ENCODE peak calls at places on chromosomes 16 and 17, in eight cellular contexts. U is astrocyte, C is DND-41, F is hepatocyte, Y is mammary epithelial cell, P is HCT116, L is fibroblast of lung, X is H1. M is an unnamed sample.

GRCh38 chr16:2022723-2023097 is 3.1 kb downstream of the NPW start:
- DNase-seq in U (peak), C (peak), F (peak), Y (peak), P (no peak), L (peak), X (no peak), M (peak)

GRCh38 chr16:71894229-71894920 is 956 bp upstream of the IST1 start:
- DNase-seq in U (peak), C (peak), F (peak), Y (peak), P (peak), L (peak), X (peak), M (peak)

GRCh38 chr17:57521606-57522435 is 223.3 kb downstream of the CCDC182 start:
- DNase-seq in U (no peak), C (no peak), F (no peak), Y (no peak), P (no peak), L (no peak), X (no peak), M (no peak)

GRCh38 chr17:73228748-73229236 is 32.9 kb downstream of the CPSF4L start:
- DNase-seq in U (peak), C (no peak), F (peak), Y (peak), P (peak), L (peak), X (no peak), M (peak)

GRCh38 chr17:15931394-15931793 is 13.5 kb upstream of the ADORA2B start:
- DNase-seq in U (no peak), C (no peak), F (no peak), Y (no peak), P (no peak), L (no peak), X (no peak), M (no peak)

GRCh38 chr17:47879028-47879585 is 16.9 kb upstream of the SP2 start:
- DNase-seq in U (peak), C (no peak), F (no peak), Y (peak), P (no peak), L (no peak), X (no peak), M (no peak)

GRCh38 chr17:48925251-48925990 is 17.2 kb downstream of the UBE2Z start:
- DNase-seq in U (no peak), C (no peak), F (no peak), Y (no peak), P (no peak), L (no peak), X (no peak), M (no peak)

GRCh38 chr16:68070249-68070725 is 14.9 kb upstream of the NFATC3 start:
- DNase-seq in U (no peak), C (no peak), F (no peak), Y (no peak), P (no peak), L (no peak), X (peak), M (no peak)

GRCh38 chr16:13231365-13231764 is 330.0 kb downstream of the SHISA9 start:
- DNase-seq in U (no peak), C (no peak), F (no peak), Y (no peak), P (no peak), L (no peak), X (no peak), M (no peak)

GRCh38 chr17:28763137-28763799 is 19.5 kb downstream of the TRAF4 start:
- DNase-seq in U (no peak), C (no peak), F (no peak), Y (no peak), P (no peak), L (no peak), X (no peak), M (peak)

GRCh38 chr17:19867654-19868395 is at the start of gene ULK2:
- DNase-seq in U (peak), C (no peak), F (peak), Y (peak), P (peak), L (peak), X (peak), M (peak)

GRCh38 chr17:33945641-33946546 is 309.2 kb upstream of the CCL2 start:
- DNase-seq in U (peak), C (no peak), F (no peak), Y (no peak), P (no peak), L (no peak), X (no peak), M (no peak)

GRCh38 chr16:50696575-50697420 is 3.4 kb downstream of the NOD2 start:
- DNase-seq in U (peak), C (no peak), F (peak), Y (peak), P (peak), L (peak), X (no peak), M (peak)

GRCh38 chr16:25279491-25279890 is 21.8 kb upstream of the ZKSCAN2 start:
- DNase-seq in U (no peak), C (no peak), F (no peak), Y (peak), P (no peak), L (no peak), X (no peak), M (no peak)

GRCh38 chr17:50117202-50118040 is 12.5 kb downstream of the SAMD14 start:
- DNase-seq in U (peak), C (peak), F (peak), Y (peak), P (peak), L (peak), X (peak), M (peak)

GRCh38 chr16:47026947-47027346 is 53.5 kb upstream of the DNAJA2 start:
- DNase-seq in U (no peak), C (no peak), F (no peak), Y (peak), P (no peak), L (no peak), X (no peak), M (no peak)

GRCh38 chr17:38741853-38742421 is 6.2 kb downstream of the PCGF2 start:
- DNase-seq in U (no peak), C (no peak), F (peak), Y (peak), P (no peak), L (no peak), X (no peak), M (no peak)

GRCh38 chr17:72409405-72410002 is 288.7 kb downstream of the SOX9 start:
- DNase-seq in U (no peak), C (no peak), F (no peak), Y (no peak), P (no peak), L (no peak), X (no peak), M (no peak)

GRCh38 chr17:9051561-9051960 is 30.3 kb downstream of the NTN1 start:
- DNase-seq in U (no peak), C (no peak), F (no peak), Y (peak), P (no peak), L (no peak), X (no peak), M (no peak)

GRCh38 chr16:642189-643049 is 791 bp downstream of the MCRIP2 start:
- DNase-seq in U (no peak), C (no peak), F (peak), Y (no peak), P (no peak), L (no peak), X (peak), M (peak)

GRCh38 chr17:59488805-59489204 is 76.6 kb upstream of the DHX40 start:
- DNase-seq in U (no peak), C (no peak), F (no peak), Y (no peak), P (no peak), L (no peak), X (no peak), M (no peak)

GRCh38 chr16:27355610-27356009 is 41.8 kb downstream of the IL4R start:
- DNase-seq in U (no peak), C (peak), F (no peak), Y (no peak), P (peak), L (peak), X (peak), M (no peak)

GRCh38 chr17:19313066-19313745 is 49.3 kb downstream of the B9D1 start:
- DNase-seq in U (no peak), C (no peak), F (no peak), Y (no peak), P (no peak), L (no peak), X (no peak), M (no peak)

GRCh38 chr17:73340093-73340596 is 28.3 kb upstream of the CDC42EP4 start:
- DNase-seq in U (peak), C (no peak), F (peak), Y (peak), P (peak), L (peak), X (no peak), M (no peak)

GRCh38 chr17:76077582-76078110 is 1.3 kb upstream of the ZACN start:
- DNase-seq in U (no peak), C (no peak), F (no peak), Y (no peak), P (no peak), L (no peak), X (no peak), M (no peak)

GRCh38 chr16:30903002-30903401 is 6.6 kb downstream of the CTF1 start:
- DNase-seq in U (no peak), C (peak), F (peak), Y (no peak), P (no peak), L (no peak), X (no peak), M (no peak)

GRCh38 chr16:75176926-75177325 is 28.6 kb downstream of the ZFP1 start:
- DNase-seq in U (no peak), C (no peak), F (no peak), Y (no peak), P (no peak), L (no peak), X (no peak), M (no peak)

DNA sequence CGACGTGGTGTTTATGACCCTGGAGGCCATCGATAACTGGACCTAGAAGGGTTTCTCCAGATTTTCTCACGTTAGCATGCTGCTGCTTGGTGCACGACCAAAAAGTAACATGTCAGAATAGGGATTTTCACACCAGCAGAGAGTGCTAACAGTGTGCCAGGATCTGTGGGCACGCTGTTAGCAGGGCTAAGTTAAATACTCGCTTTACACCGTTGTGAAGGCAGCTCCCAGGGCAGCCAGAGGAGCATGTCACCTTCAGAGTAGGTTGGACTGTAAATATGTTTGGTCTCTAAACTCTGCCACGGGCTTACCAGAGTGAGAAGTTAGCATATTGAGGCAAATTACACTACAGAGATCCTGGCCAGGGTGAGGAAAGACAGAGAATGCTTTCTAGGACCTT is 113.2 kb upstream of the TBX2 start:
- DNase-seq in U (no peak), C (no peak), F (no peak), Y (no peak), P (no peak), L (no peak), X (no peak), M (no peak)
- H3K4me2 ChIP-seq in U (peak), C (no peak), F (peak), Y (no peak), P (no peak), L (peak), X (peak), M (no peak)

GRCh38 chr17:78986048-78986648 is 6.4 kb upstream of the LGALS3BP start:
- DNase-seq in U (peak), C (no peak), F (peak), Y (no peak), P (no peak), L (peak), X (no peak), M (peak)
- TF ChIP-seq CTCF in U (no peak), C (peak), F (peak), Y (no peak), P (no peak), L (peak), X (no peak), M (peak)

DNA sequence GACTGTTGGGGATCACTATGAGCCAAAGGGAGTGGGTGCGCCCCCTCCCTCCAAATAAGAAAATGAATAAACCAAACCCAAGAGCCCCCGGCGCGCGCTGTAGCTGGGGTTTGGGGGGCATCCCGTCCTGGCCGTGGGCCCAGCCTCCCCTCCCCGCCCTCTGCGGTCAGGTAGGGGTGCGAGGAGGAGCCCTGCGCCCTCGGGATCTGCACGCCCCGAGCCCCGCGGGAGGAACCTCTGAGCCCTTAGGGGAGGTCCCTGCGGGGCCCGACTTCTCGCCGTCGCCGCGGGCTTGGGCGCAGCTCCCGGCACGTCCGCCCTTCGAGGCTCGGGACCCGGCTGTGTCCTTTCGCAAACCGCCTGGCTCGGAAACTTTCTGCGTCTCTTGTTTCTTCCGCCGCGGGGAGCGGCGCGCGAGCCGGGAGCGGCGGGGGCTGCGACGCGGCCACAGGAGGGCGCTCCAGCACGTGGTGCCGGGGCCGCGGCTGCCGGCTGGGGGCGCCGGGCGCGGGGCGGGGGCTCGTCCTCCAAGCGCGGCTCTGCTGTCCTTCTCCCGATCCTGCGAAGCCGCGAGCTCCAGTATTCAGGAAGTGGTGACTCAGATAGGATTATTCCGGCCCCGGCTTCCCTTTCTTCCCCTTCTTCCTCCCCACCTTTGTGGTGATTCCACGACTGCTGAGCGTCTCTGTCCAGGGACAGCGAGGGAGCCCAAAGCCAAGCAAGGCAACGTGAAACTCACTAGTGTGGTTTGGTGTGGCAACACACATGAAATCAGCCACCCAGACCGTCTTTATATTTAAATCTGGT is 1.6 kb downstream of the PITPNC1 start:
- DNase-seq in U (peak), C (peak), F (peak), Y (peak), P (peak), L (peak), X (peak), M (peak)
- TF ChIP-seq EZH2 in U (no peak), C (no peak), F (no peak), Y (no peak), P (no peak), L (no peak), X (no peak), M (no peak)

DNA sequence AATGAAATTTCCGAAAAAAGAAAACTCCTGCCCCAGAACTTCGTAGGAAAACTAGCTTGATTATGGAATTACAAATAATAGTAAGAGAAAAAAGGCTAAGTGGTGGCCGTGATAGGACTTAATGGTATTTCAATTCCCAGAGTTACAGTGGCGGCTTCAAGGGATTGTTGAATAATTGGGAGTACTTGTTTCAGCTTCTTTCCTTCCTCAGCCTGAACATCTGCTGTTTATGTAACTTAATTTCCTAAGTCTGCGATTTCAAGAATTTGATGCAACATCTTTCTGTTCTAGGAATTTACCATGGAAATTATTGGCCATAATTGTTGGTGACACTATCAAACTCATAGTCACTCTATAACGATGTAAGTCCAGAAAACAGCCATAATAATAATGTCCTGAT is 684 bp upstream of the APPBP2 start:
- DNase-seq in U (peak), C (no peak), F (no peak), Y (no peak), P (no peak), L (peak), X (no peak), M (no peak)
- H3K4me2 ChIP-seq in U (peak), C (peak), F (peak), Y (peak), P (peak), L (peak), X (peak), M (peak)

GRCh38 chr16:66387817-66388332 is 21.4 kb downstream of the CDH5 start:
- DNase-seq in U (no peak), C (no peak), F (no peak), Y (no peak), P (no peak), L (no peak), X (no peak), M (no peak)

GRCh38 chr16:66390346-66391108 is 24.0 kb downstream of the CDH5 start:
- DNase-seq in U (no peak), C (no peak), F (no peak), Y (no peak), P (no peak), L (no peak), X (no peak), M (no peak)

GRCh38 chr16:66389256-66390175 is 23.0 kb downstream of the CDH5 start:
- DNase-seq in U (no peak), C (no peak), F (no peak), Y (no peak), P (no peak), L (no peak), X (no peak), M (no peak)

GRCh38 chr16:66386629-66387622 is 20.4 kb downstream of the CDH5 start:
- DNase-seq in U (no peak), C (no peak), F (no peak), Y (no peak), P (no peak), L (no peak), X (no peak), M (no peak)

DNA sequence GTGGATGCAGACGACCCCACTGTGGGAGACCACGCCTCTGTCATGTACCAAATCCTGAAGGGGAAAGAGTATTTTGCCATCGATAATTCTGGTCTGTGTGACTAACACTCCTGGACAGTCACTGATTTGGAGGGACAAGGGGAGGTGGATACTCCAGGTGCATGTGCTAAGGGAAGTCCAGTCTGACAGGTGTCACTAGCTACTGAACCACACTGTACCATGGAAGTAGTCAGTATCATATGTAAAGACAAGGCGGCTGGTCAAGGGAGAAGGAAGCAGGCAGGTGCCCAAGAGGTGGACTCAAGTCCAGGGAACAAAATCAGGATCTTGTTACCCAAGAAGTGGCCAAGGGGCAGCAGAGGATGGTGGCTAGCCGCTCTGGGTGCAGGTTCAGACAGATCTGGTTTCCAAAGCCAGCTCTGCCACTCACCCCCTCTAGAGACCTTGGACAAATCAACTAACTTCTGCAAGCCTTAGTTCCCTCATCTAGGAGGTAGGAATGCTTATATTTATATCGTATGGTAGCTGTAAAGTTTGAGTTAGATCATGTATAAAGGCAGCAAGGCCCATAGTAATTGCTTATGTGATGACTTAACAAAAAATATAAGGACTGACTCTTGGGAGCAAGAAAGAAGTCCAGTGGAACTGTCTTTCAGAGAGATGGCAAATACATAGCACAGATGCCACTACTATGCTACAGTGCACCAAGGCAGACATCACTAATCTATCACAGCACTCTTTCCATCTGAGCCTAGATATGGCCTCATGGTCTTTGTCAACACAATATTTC is 22.1 kb downstream of the CDH5 start:
- DNase-seq in U (no peak), C (no peak), F (no peak), Y (no peak), P (no peak), L (no peak), X (no peak), M (no peak)
- TF ChIP-seq CTCF in U (no peak), C (no peak), F (no peak), Y (no peak), P (no peak), L (no peak), X (no peak), M (no peak)

DNA sequence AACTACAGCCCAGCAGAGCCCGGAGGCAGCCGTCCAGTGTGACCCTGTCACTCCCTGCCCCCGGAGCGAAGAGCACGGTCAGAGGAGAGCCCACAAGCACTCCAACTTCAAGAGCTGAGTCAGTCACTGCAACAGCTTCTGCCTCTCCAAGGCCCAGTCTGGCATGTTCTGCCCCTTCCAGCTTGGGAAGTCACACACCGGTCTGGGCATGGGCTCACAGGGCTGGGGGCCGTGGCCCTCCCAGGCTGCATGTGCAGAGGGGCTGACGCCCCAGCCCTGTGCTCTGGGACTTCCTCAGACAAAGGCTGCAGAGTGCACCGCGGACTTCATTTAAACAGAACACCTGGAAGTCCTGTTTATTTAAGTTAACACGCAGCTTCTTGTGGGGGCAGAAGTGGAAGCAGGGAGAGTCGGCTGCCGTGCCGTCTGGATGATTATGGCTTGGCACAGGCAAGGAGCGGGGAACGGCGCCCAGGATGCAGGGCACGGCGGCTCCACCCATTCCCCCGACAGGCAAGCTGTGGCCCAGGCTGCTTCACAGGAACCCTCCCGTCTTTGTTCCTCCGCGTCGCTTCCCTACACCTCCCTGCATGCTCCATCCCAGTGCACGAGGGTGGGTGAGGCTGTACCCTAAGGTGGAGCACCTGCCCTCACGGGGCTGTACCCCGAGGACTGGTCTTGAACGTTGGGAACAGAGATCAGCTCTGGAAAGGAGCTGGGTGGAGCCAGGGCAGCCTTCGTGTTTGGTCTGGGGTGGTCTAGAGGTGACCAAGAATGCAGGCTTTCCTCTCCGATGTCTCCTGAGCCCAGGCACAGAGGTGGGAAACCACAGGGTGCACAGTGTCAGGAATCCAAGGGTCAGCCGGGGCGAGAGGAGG is 68.8 kb upstream of the METRNL start:
- DNase-seq in U (peak), C (no peak), F (no peak), Y (no peak), P (no peak), L (peak), X (peak), M (no peak)
- TF ChIP-seq EZH2 in U (no peak), C (no peak), F (no peak), Y (no peak), P (no peak), L (no peak), X (no peak), M (no peak)